ENCODE peak calls at places on chromosomes 3 and 15, in four cellular contexts. S is neural progenitor cell, Q is cardiac muscle cell, G is suprapubic skin. C is an unnamed sample.

GRCh38 chr3:41199866-41200668 is 762 bp downstream of the CTNNB1 start:
- DNase-seq in Q (no peak), S (peak; percentile 64), G (peak; percentile 73), C (peak; percentile 16)

GRCh38 chr3:66479532-66479947 is 21.3 kb downstream of the LRIG1 start:
- DNase-seq in S (no peak), G (no peak), Q (no peak), C (no peak)

GRCh38 chr3:54733615-54734014 is 194.2 kb downstream of the LRTM1 start:
- DNase-seq in S (no peak), G (no peak), Q (no peak), C (no peak)

GRCh38 chr3:125375950-125376679 is 990 bp upstream of the ZNF148 start:
- DNase-seq in G (no peak), S (no peak), Q (no peak), C (peak; percentile 65)

GRCh38 chr3:14509796-14510100 is 30.4 kb downstream of the GRIP2 start:
- DNase-seq in S (no peak), Q (no peak), G (no peak), C (no peak)

GRCh38 chr3:143421556-143421955 is 302.0 kb downstream of the CHST2 start:
- DNase-seq in S (no peak), G (no peak), Q (no peak), C (no peak)

GRCh38 chr3:46968783-46969428 is 7.6 kb downstream of the CCDC12 start:
- DNase-seq in S (no peak), Q (no peak), G (no peak), C (no peak)

GRCh38 chr3:188233320-188233719 is 79.4 kb downstream of the LPP start:
- DNase-seq in Q (no peak), S (no peak), G (no peak), C (no peak)

GRCh38 chr15:85381850-85382751 is 1.7 kb downstream of the AKAP13 start:
- DNase-seq in Q (peak; percentile 11), S (no peak), G (no peak), C (no peak)

GRCh38 chr15:66905185-66905584 is 160.2 kb upstream of the SMAD3 start:
- DNase-seq in S (no peak), Q (no peak), G (no peak), C (no peak)

GRCh38 chr3:27677554-27677953 is 44.6 kb downstream of the EOMES start:
- DNase-seq in G (no peak), S (no peak), Q (no peak), C (peak; percentile 80)

GRCh38 chr3:152943645-152944044 is 108.7 kb downstream of the P2RY1 start:
- DNase-seq in Q (no peak), G (no peak), S (no peak), C (peak; percentile 54)

GRCh38 chr15:55661431-55661830 is 73.3 kb upstream of the PYGO1 start:
- DNase-seq in G (no peak), S (peak; percentile 65), Q (peak; percentile 55), C (no peak)

GRCh38 chr3:76044601-76045600 is 259.6 kb upstream of the ZNF717 start:
- DNase-seq in Q (peak; percentile 60), S (peak; percentile 54), G (no peak), C (no peak)

GRCh38 chr15:56763496-56763895 is 30.2 kb upstream of the ZNF280D start:
- DNase-seq in Q (no peak), S (no peak), G (no peak), C (no peak)

GRCh38 chr3:177135841-177136492 is 61.3 kb downstream of the TBL1XR1 start:
- DNase-seq in Q (no peak), G (no peak), S (no peak), C (no peak)

GRCh38 chr3:63364495-63364894 is 86.4 kb downstream of the SYNPR start:
- DNase-seq in G (no peak), Q (peak; percentile 76), S (peak; percentile 42), C (peak; percentile 12)

GRCh38 chr15:58453931-58454793 is 22.4 kb downstream of the LIPC start:
- DNase-seq in Q (no peak), G (no peak), S (no peak), C (no peak)

GRCh38 chr3:192933779-192934456 is 16.3 kb upstream of the MB21D2 start:
- DNase-seq in G (no peak), S (no peak), Q (no peak), C (no peak)

GRCh38 chr3:149042766-149043386 is 43.5 kb downstream of the HLTF start:
- DNase-seq in Q (no peak), G (no peak), S (no peak), C (no peak)

GRCh38 chr3:161890147-161890625 is 393.6 kb downstream of the OTOL1 start:
- DNase-seq in Q (no peak), S (no peak), G (no peak), C (peak; percentile 39)

GRCh38 chr15:36831915-36832310 is 252.5 kb downstream of the CDIN1 start:
- DNase-seq in S (no peak), Q (peak; percentile 67), G (no peak), C (peak; percentile 8)

GRCh38 chr15:100788080-100788730 is 91.4 kb upstream of the ALDH1A3 start:
- DNase-seq in S (no peak), Q (no peak), G (no peak), C (no peak)

GRCh38 chr3:143348486-143349327 is 229.1 kb downstream of the CHST2 start:
- DNase-seq in G (no peak), Q (no peak), S (peak; percentile 13), C (no peak)

GRCh38 chr3:190031887-190032752 is 88.6 kb downstream of the P3H2 start:
- DNase-seq in G (no peak), Q (no peak), S (no peak), C (no peak)

GRCh38 chr15:95162967-95163531 is 931.7 kb downstream of the MCTP2 start:
- DNase-seq in Q (no peak), S (no peak), G (peak; percentile 65), C (peak; percentile 78)

GRCh38 chr3:94137377-94137776 is 74.5 kb downstream of the NSUN3 start:
- DNase-seq in Q (no peak), S (no peak), G (no peak), C (peak; percentile 8)

GRCh38 chr3:162236949-162237348 is 740.3 kb downstream of the OTOL1 start:
- DNase-seq in G (no peak), Q (no peak), S (no peak), C (no peak)

GRCh38 chr3:133694288-133695268 is 32.8 kb upstream of the TOPBP1 start:
- DNase-seq in Q (no peak), S (no peak), G (no peak), C (no peak)

GRCh38 chr15:38554354-38554753 is 10.3 kb downstream of the RASGRP1 start:
- DNase-seq in Q (no peak), G (no peak), S (no peak), C (no peak)

GRCh38 chr15:94524565-94524964 is 293.2 kb downstream of the MCTP2 start:
- DNase-seq in G (no peak), Q (no peak), S (no peak), C (peak; percentile 62)

GRCh38 chr3:33426630-33427341 is 13.4 kb downstream of the UBP1 start:
- DNase-seq in Q (no peak), S (no peak), G (no peak), C (no peak)

GRCh38 chr3:71389911-71390573 is 193.5 kb downstream of the FOXP1 start:
- DNase-seq in S (peak; percentile 17), G (no peak), Q (peak; percentile 26), C (no peak)

GRCh38 chr15:29346998-29347397 is 77.4 kb upstream of the NSMCE3 start:
- DNase-seq in Q (no peak), G (no peak), S (no peak), C (no peak)
- H3K27ac ChIP-seq in Q (no peak overlapping the region), G (no peak overlapping the region), S (no peak overlapping the region), C (no peak overlapping the region)

GRCh38 chr15:73936181-73936580 is 9.9 kb downstream of the LOXL1 start:
- DNase-seq in S (peak; percentile 43), G (no peak), Q (no peak), C (peak; percentile 81)

GRCh38 chr15:73937313-73937695 is 11.0 kb downstream of the LOXL1 start:
- DNase-seq in S (no peak), G (no peak), Q (no peak), C (no peak)

GRCh38 chr15:73935547-73935946 is 9.3 kb downstream of the LOXL1 start:
- DNase-seq in Q (no peak), S (peak; percentile 80), G (no peak), C (peak; percentile 47)

GRCh38 chr15:73937726-73938125 is 11.5 kb downstream of the LOXL1 start:
- DNase-seq in Q (no peak), S (no peak), G (no peak), C (no peak)

DNA sequence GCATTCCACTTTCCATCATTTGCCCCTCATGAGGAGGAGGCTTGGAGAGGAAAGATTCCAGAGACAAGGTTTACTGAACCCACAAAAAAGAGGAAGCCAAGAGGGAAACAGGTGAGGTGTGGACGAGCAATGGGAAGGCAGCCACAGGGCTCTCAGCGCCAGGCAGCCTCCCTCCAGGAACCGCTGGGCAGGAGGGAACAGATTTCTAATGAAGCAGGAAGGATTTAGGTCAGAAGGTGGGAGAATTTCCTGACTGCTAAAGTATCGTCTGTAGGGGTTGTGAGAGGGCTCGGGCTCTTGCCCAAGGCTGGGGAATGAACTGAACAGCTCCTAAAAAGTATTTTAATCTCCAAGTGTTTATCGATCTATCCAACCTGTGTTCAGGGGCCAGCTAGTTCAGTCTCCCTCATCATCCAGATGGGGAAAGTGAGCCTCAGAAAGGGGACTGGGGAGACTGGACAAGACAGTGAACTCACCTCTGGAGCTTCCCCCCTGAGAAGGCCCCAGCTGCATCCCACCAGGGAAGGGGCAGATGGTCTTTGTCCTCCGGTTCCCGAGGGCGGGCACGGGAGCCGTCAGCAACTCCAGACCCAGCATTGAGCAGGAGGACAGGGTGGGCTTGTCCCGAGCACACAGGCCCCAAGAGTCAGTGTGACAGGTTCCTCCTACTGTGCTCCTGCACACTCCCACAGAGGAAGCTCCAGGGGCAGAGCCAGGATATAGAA is 10.5 kb downstream of the LOXL1 start:
- DNase-seq in G (no peak), S (no peak), Q (no peak), C (no peak)
- TF ChIP-seq CTCF in G (no peak), S (no peak), Q (no peak), C (no peak)

GRCh38 chr3:156604064-156604641 is 49.2 kb upstream of the SSR3 start:
- DNase-seq in S (no peak), Q (no peak), G (no peak), C (no peak)
- H3K27ac ChIP-seq in S (no peak overlapping the region), Q (no peak overlapping the region), G (no peak overlapping the region), C (no peak overlapping the region)

GRCh38 chr3:29532473-29532872 is 251.6 kb downstream of the RBMS3 start:
- DNase-seq in S (no peak), G (no peak), Q (no peak), C (no peak)
- TF ChIP-seq CTCF in S (no peak), G (no peak), Q (no peak), C (no peak)

GRCh38 chr3:127822166-127822835 is at the start of gene MGLL:
- DNase-seq in Q (peak; percentile 55), G (no peak), S (peak; percentile 49), C (peak; percentile 48)

GRCh38 chr3:127820221-127820870 is 2.0 kb downstream of the MGLL start:
- DNase-seq in Q (no peak), G (no peak), S (no peak), C (no peak)

GRCh38 chr3:127822836-127823589 is 698 bp upstream of the MGLL start:
- DNase-seq in Q (peak; percentile 47), G (peak; percentile 78), S (peak; percentile 66), C (no peak)

GRCh38 chr3:127819656-127820055 is 2.7 kb downstream of the MGLL start:
- DNase-seq in Q (no peak), S (no peak), G (no peak), C (no peak)

GRCh38 chr3:127820871-127821853 is 1.2 kb downstream of the MGLL start:
- DNase-seq in S (no peak), Q (no peak), G (no peak), C (no peak)
- H3K27ac ChIP-seq in S (no peak overlapping the region), Q (no peak overlapping the region), G (peak overlapping the region; percentile 83), C (peak overlapping the region; percentile 42)

GRCh38 chr15:62164500-62165028 is 521 bp downstream of the C2CD4B start:
- DNase-seq in G (no peak), S (peak; percentile 77), Q (peak; percentile 33), C (no peak)
- TF ChIP-seq CTCF in G (no peak), S (no peak), Q (no peak), C (peak; percentile 24)

C was measured in RWPE1.